ENCODE peak calls at places on chromosomes 4 and X, in four cellular contexts. One of them, this sample, is unnamed.

GRCh38 chr4:13640149-13640671 is 12.7 kb upstream of the BOD1L1 start:
- DNase-seq in BE2C: peak
- DNase-seq in testis: no peak
- DNase-seq in WERI-Rb-1: no peak
- DNase-seq in this sample: no peak

GRCh38 chr4:88814043-88814617 is 116.5 kb upstream of the NAP1L5 start:
- DNase-seq in BE2C: no peak
- DNase-seq in testis: peak
- DNase-seq in WERI-Rb-1: no peak
- DNase-seq in this sample: no peak

GRCh38 chrX:9871871-9872270 is 85.6 kb downstream of the SHROOM2 start:
- DNase-seq in BE2C: no peak
- DNase-seq in testis: no peak
- DNase-seq in WERI-Rb-1: no peak
- DNase-seq in this sample: no peak

GRCh38 chrX:120271218-120271617 is 20.6 kb downstream of the ZBTB33 start:
- DNase-seq in BE2C: no peak
- DNase-seq in testis: no peak
- DNase-seq in WERI-Rb-1: no peak
- DNase-seq in this sample: no peak

GRCh38 chr4:184473515-184474260 is 662 bp downstream of the IRF2 start:
- DNase-seq in BE2C: peak
- DNase-seq in testis: peak
- DNase-seq in WERI-Rb-1: peak
- DNase-seq in this sample: peak

GRCh38 chrX:39336709-39337294 is 535.5 kb downstream of the MID1IP1 start:
- DNase-seq in BE2C: no peak
- DNase-seq in testis: peak
- DNase-seq in WERI-Rb-1: peak
- DNase-seq in this sample: no peak

GRCh38 chrX:54721424-54721823 is 76.6 kb downstream of the ITIH6 start:
- DNase-seq in BE2C: no peak
- DNase-seq in testis: no peak
- DNase-seq in WERI-Rb-1: no peak
- DNase-seq in this sample: no peak

GRCh38 chr4:86357608-86358007 is 2.2 kb downstream of the MAPK10 start:
- DNase-seq in BE2C: peak
- DNase-seq in testis: no peak
- DNase-seq in WERI-Rb-1: no peak
- DNase-seq in this sample: no peak

GRCh38 chrX:98795636-98796035 is 1614.4 kb downstream of the PCDH19 start:
- DNase-seq in BE2C: no peak
- DNase-seq in testis: no peak
- DNase-seq in WERI-Rb-1: no peak
- DNase-seq in this sample: no peak

GRCh38 chr4:113540859-113541258 is 220.7 kb downstream of the CAMK2D start:
- DNase-seq in BE2C: no peak
- DNase-seq in testis: no peak
- DNase-seq in WERI-Rb-1: no peak
- DNase-seq in this sample: no peak

GRCh38 chr4:15144249-15144966 is 142.1 kb downstream of the CPEB2 start:
- DNase-seq in BE2C: no peak
- DNase-seq in testis: no peak
- DNase-seq in WERI-Rb-1: no peak
- DNase-seq in this sample: no peak

GRCh38 chrX:123405231-123405630 is 221.2 kb downstream of the GRIA3 start:
- DNase-seq in BE2C: no peak
- DNase-seq in testis: no peak
- DNase-seq in WERI-Rb-1: no peak
- DNase-seq in this sample: no peak

GRCh38 chr4:72136429-72136828 is 104.6 kb downstream of the NPFFR2 start:
- DNase-seq in BE2C: no peak
- DNase-seq in testis: no peak
- DNase-seq in WERI-Rb-1: no peak
- DNase-seq in this sample: no peak

GRCh38 chrX:19889582-19890342 is 2.4 kb upstream of the SH3KBP1 start:
- DNase-seq in BE2C: peak
- DNase-seq in testis: peak
- DNase-seq in WERI-Rb-1: peak
- DNase-seq in this sample: no peak

GRCh38 chr4:92111493-92111892 is 192.3 kb upstream of the GRID2 start:
- DNase-seq in BE2C: no peak
- DNase-seq in testis: no peak
- DNase-seq in WERI-Rb-1: no peak
- DNase-seq in this sample: no peak

GRCh38 chr4:152359208-152360044 is 176.5 kb downstream of the FBXW7 start:
- DNase-seq in BE2C: no peak
- DNase-seq in testis: no peak
- DNase-seq in WERI-Rb-1: no peak
- DNase-seq in this sample: no peak

GRCh38 chr4:166622425-166622977 is 611.8 kb downstream of the SPOCK3 start:
- DNase-seq in BE2C: peak
- DNase-seq in testis: no peak
- DNase-seq in WERI-Rb-1: no peak
- DNase-seq in this sample: no peak

GRCh38 chr4:74217365-74217764 is 59.4 kb downstream of the MTHFD2L start:
- DNase-seq in BE2C: no peak
- DNase-seq in testis: no peak
- DNase-seq in WERI-Rb-1: no peak
- DNase-seq in this sample: no peak

GRCh38 chr4:173509031-173510001 is 20.7 kb downstream of the HAND2 start:
- DNase-seq in BE2C: no peak
- DNase-seq in testis: peak
- DNase-seq in WERI-Rb-1: no peak
- DNase-seq in this sample: no peak

GRCh38 chrX:5748751-5749150 is 479.9 kb downstream of the NLGN4X start:
- DNase-seq in BE2C: no peak
- DNase-seq in testis: no peak
- DNase-seq in WERI-Rb-1: no peak
- DNase-seq in this sample: no peak

GRCh38 chr4:185399466-185399865 is 2.8 kb downstream of the ANKRD37 start:
- DNase-seq in BE2C: no peak
- DNase-seq in testis: no peak
- DNase-seq in WERI-Rb-1: no peak
- DNase-seq in this sample: no peak

GRCh38 chr4:118969359-118969758 is 80.7 kb downstream of the SYNPO2 start:
- DNase-seq in BE2C: peak
- DNase-seq in testis: peak
- DNase-seq in WERI-Rb-1: peak
- DNase-seq in this sample: peak

GRCh38 chr4:73836373-73837269 is at the start of gene CXCL6:
- DNase-seq in BE2C: peak
- DNase-seq in testis: peak
- DNase-seq in WERI-Rb-1: peak
- DNase-seq in this sample: peak

GRCh38 chrX:9911479-9911878 is 55.7 kb upstream of the CLDN34 start:
- DNase-seq in BE2C: no peak
- DNase-seq in testis: no peak
- DNase-seq in WERI-Rb-1: no peak
- DNase-seq in this sample: no peak

GRCh38 chr4:181017038-181017437 is 1226.2 kb upstream of the TENM3 start:
- DNase-seq in BE2C: no peak
- DNase-seq in testis: no peak
- DNase-seq in WERI-Rb-1: no peak
- DNase-seq in this sample: no peak

GRCh38 chrX:65932173-65933084 is 107.5 kb downstream of the VSIG4 start:
- DNase-seq in BE2C: no peak
- DNase-seq in testis: no peak
- DNase-seq in WERI-Rb-1: peak
- DNase-seq in this sample: no peak

GRCh38 chr4:155796031-155796430 is 37.2 kb downstream of the GUCY1B1 start:
- DNase-seq in BE2C: no peak
- DNase-seq in testis: no peak
- DNase-seq in WERI-Rb-1: peak
- DNase-seq in this sample: no peak

GRCh38 chr4:6724461-6725111 is 8.6 kb downstream of the BLOC1S4 start:
- DNase-seq in BE2C: no peak
- DNase-seq in testis: peak
- DNase-seq in WERI-Rb-1: no peak
- DNase-seq in this sample: no peak

GRCh38 chr4:4477796-4478195 is 64.1 kb downstream of the STX18 start:
- DNase-seq in BE2C: no peak
- DNase-seq in testis: no peak
- DNase-seq in WERI-Rb-1: no peak
- DNase-seq in this sample: no peak
- TF ChIP-seq CTCF in BE2C: no peak
- TF ChIP-seq CTCF in testis: no peak
- TF ChIP-seq CTCF in WERI-Rb-1: no peak
- TF ChIP-seq CTCF in this sample: no peak

GRCh38 chrX:131213400-131213799 is 75.7 kb downstream of the IGSF1 start:
- DNase-seq in BE2C: no peak
- DNase-seq in testis: no peak
- DNase-seq in WERI-Rb-1: no peak
- DNase-seq in this sample: no peak

GRCh38 chrX:131216828-131217227 is 72.3 kb downstream of the IGSF1 start:
- DNase-seq in BE2C: no peak
- DNase-seq in testis: no peak
- DNase-seq in WERI-Rb-1: no peak
- DNase-seq in this sample: no peak

GRCh38 chrX:131217878-131218486 is 71.1 kb downstream of the IGSF1 start:
- DNase-seq in BE2C: peak
- DNase-seq in testis: no peak
- DNase-seq in WERI-Rb-1: peak
- DNase-seq in this sample: no peak
- TF ChIP-seq CTCF in BE2C: peak
- TF ChIP-seq CTCF in testis: no peak
- TF ChIP-seq CTCF in WERI-Rb-1: peak
- TF ChIP-seq CTCF in this sample: no peak

DNA sequence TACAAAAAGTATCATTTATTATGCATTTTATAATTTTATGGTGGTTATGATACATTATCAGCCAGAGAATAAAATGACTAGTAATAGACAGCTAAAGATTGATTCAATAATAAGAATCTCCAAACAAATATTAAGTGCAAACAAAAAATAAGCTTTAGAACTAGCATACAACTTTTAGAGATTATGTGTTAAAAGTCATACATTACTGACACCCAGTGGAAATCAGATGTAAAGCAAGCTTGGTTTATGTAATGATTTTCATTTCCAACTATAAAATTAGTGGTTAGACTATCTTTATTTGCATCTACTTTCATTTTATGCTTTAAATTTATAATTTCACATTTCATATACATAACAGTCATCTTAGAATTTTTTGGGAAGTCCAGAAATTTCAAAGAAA is 57.7 kb downstream of the IL13RA2 start:
- DNase-seq in BE2C: no peak
- DNase-seq in testis: no peak
- DNase-seq in WERI-Rb-1: no peak
- DNase-seq in this sample: no peak
- TF ChIP-seq CTCF in BE2C: peak
- TF ChIP-seq CTCF in testis: no peak
- TF ChIP-seq CTCF in WERI-Rb-1: no peak
- TF ChIP-seq CTCF in this sample: peak

DNA sequence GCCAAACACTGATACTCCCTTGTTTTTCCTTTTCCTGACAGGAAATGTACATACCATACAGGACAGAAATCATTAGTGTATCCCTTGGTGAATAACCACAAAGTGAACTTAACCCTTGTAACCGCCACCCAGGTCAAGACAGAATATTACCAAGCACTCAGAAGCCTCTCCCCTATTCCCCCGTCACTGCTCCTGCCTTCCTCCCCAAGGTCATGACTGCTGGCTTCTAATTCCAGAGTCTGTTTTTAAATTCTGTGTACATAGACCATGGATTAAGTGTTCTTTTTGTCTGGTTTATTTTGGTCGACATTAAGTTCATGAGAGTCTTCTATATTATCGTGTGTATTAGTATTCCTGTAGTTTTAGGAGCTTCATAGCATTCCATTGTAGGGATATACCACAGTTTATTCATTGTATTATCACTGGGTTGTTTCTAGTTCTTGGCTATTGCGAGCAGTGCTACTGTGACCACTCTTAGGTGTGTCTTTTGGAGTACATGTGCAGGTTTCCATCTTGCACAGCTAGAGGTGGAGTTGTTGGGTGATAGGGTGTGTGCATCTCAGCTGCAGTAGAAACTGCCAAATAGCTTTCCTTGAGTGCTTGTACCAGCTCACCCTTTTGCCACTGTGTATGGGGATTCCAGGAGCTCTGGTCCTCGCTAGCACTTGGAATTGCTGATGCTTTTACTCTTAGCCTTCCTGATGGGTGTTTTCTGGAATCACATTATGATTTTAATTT is 37.9 kb downstream of the HTT start:
- DNase-seq in BE2C: no peak
- DNase-seq in testis: no peak
- DNase-seq in WERI-Rb-1: no peak
- DNase-seq in this sample: no peak
- TF ChIP-seq CTCF in BE2C: no peak
- TF ChIP-seq CTCF in testis: no peak
- TF ChIP-seq CTCF in WERI-Rb-1: no peak
- TF ChIP-seq CTCF in this sample: no peak